ENCODE peak calls at places on chromosomes 13 and 19, in five cellular contexts. F, A, D, N and M are unnamed samples.

GRCh38 chr13:109204252-109204651 is 574.8 kb downstream of the MYO16 start:
- DNase-seq in A (no peak), N (no peak), F (no peak), D (no peak), M (no peak)

GRCh38 chr19:3440082-3440481 is 40.2 kb downstream of the SMIM24 start:
- DNase-seq in D (peak), N (peak), F (peak), A (no peak), M (no peak)

GRCh38 chr19:40464059-40465024 is 1.2 kb downstream of the BLVRB start:
- DNase-seq in D (peak), N (peak), F (peak), A (peak), M (peak)

GRCh38 chr13:35475131-35475959 is 1.1 kb downstream of the MAB21L1 start:
- DNase-seq in D (peak), N (peak), A (no peak), F (peak), M (no peak)

GRCh38 chr13:98996046-98996445 is 18.2 kb upstream of the DOCK9 start:
- DNase-seq in N (no peak), F (no peak), A (no peak), D (no peak), M (no peak)

GRCh38 chr19:687569-688166 is 7.6 kb downstream of the PRSS57 start:
- DNase-seq in D (no peak), A (no peak), N (no peak), F (no peak), M (no peak)

GRCh38 chr13:98563071-98563470 is 13.8 kb downstream of the STK24 start:
- DNase-seq in D (no peak), A (no peak), F (no peak), N (no peak), M (no peak)

GRCh38 chr19:9054768-9055167 is 32.1 kb upstream of the OR1M1 start:
- DNase-seq in N (no peak), F (no peak), A (no peak), D (no peak), M (no peak)

GRCh38 chr13:90122531-90122930 is 1225.0 kb upstream of the MIR17HG start:
- DNase-seq in N (no peak), F (no peak), D (no peak), A (no peak), M (no peak)

GRCh38 chr13:106617561-106617960 is 49.6 kb upstream of the ARGLU1 start:
- DNase-seq in A (peak), D (no peak), N (no peak), F (no peak), M (no peak)

GRCh38 chr19:55099557-55100506 is 17.6 kb downstream of the PPP1R12C start:
- DNase-seq in A (no peak), N (no peak), D (peak), F (peak), M (no peak)

GRCh38 chr19:58477130-58477529 is 978 bp downstream of the ZNF446 start:
- DNase-seq in N (no peak), D (no peak), F (no peak), A (no peak), M (no peak)

GRCh38 chr19:21850636-21851255 is 14.8 kb upstream of the ZNF43 start:
- DNase-seq in F (no peak), N (no peak), D (no peak), A (no peak), M (no peak)

GRCh38 chr19:16951529-16951928 is 62.7 kb downstream of the F2RL3 start:
- DNase-seq in D (no peak), N (no peak), F (no peak), A (no peak), M (no peak)

DNA sequence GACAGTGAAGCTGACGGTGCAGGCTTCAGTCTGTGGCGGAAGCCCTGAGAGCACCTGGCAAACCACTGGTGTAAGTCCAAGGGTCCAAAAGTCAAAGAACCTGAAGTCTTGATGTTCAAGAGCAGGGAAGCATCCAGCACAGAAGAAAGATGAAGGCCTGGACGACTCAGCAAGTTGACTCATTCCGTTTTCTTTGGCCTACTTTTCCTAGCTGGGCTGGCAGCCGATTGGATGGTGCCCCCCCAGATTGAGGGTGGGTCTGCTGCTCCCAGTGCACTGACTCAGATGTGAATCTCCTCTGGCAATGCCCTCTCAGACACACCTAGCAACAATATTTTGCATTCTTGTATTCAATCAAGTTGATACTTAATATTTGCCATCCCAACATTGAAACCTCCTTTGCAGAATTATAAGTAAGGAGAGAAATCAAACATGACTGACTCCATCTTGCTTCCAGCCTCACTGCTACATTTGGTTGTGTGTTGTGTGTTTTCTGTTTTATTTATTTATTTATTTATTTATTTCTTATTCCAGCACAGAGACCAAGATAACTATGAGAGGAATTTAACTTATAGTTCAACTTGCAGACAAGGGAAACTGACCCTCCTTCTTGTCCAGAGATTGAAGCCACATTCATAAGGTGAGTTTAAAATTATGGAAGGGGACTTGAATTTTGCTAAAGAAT is 32.8 kb downstream of the IGFL2 start:
- DNase-seq in N (no peak), F (no peak), A (no peak), D (peak), M (no peak)
- H3K4me3 ChIP-seq in N (no peak), F (no peak), A (no peak), D (no peak), M (no peak)

GRCh38 chr19:19461306-19461670 is 54.1 kb downstream of the TSSK6 start:
- DNase-seq in F (no peak), D (no peak), N (no peak), A (no peak), M (no peak)

GRCh38 chr19:19461671-19462622 is 53.4 kb downstream of the TSSK6 start:
- DNase-seq in F (peak), A (no peak), D (peak), N (peak), M (peak)

GRCh38 chr19:19459707-19460251 is 54.3 kb downstream of the GATAD2A start:
- DNase-seq in N (peak), A (no peak), F (no peak), D (peak), M (no peak)

GRCh38 chr19:19460258-19460731 is 54.8 kb downstream of the GATAD2A start:
- DNase-seq in A (no peak), F (no peak), N (no peak), D (no peak), M (no peak)

GRCh38 chr19:19460761-19461265 is 54.5 kb downstream of the TSSK6 start:
- DNase-seq in N (peak), D (peak), A (no peak), F (peak), M (no peak)
- H3K4me3 ChIP-seq in N (no peak), D (no peak), A (no peak), F (peak), M (no peak)

GRCh38 chr19:47461876-47462275 is 9.8 kb downstream of the SLC8A2 start:
- DNase-seq in D (no peak), N (no peak), F (no peak), A (no peak), M (no peak)
- H3K4me3 ChIP-seq in D (no peak), N (no peak), F (no peak), A (no peak), M (no peak)

DNA sequence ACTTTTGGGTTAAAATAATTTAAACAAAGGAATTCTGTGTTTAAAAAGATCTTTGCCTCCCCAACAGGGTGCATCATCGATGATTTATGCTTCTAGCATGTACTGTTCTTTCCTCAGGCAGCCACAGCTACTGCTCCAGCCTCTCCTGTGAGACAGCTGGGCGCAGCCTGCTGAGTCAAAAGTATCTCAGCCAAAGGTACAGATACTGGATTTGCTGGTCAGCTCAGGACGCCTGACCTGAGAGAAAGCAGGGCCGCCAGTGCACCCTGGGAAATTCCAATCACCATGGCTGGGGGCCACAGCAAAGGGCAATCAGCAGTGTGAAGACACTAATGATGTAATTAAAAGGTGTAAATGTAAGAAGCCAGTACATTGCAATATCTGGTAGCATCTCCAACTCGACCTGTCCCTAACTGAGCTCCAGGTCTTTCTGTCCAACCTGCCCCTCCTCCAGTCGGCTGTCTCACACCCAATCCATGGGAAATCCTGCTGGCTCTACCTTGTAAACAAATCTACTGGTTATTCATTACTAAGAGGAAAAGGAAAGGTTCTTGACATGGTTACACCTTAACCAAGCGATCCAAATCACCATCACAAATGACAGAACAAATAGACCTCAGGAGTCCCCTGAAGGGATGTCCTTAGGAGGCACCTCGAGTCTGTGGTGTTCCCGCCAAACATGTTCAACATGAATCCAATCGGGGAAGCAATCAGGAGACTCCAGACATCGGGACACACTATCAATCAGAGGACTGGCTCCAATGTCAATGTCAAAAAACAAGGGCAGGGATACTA is 7.3 kb downstream of the OPA3 start:
- DNase-seq in N (peak), A (peak), F (peak), D (peak), M (peak)
- H3K4me3 ChIP-seq in N (no peak), A (no peak), F (no peak), D (no peak), M (no peak)

GRCh38 chr19:6744381-6745288 is 5.2 kb downstream of the TRIP10 start:
- DNase-seq in A (no peak), F (peak), D (peak), N (peak), M (peak)
- H3K4me3 ChIP-seq in A (no peak), F (peak), D (peak), N (no peak), M (peak)

GRCh38 chr19:56667311-56667870 is 4.2 kb downstream of the ZNF835 start:
- DNase-seq in D (no peak), F (no peak), N (no peak), A (no peak), M (no peak)

GRCh38 chr19:56668676-56669075 is 2.9 kb downstream of the ZNF835 start:
- DNase-seq in N (no peak), F (no peak), D (no peak), A (no peak), M (no peak)

GRCh38 chr19:56670961-56671612 is 470 bp downstream of the ZNF835 start:
- DNase-seq in D (peak), N (no peak), F (no peak), A (no peak), M (no peak)

GRCh38 chr19:56671613-56671994 is at the start of gene ZNF835:
- DNase-seq in D (peak), F (peak), A (peak), N (peak), M (peak)

DNA sequence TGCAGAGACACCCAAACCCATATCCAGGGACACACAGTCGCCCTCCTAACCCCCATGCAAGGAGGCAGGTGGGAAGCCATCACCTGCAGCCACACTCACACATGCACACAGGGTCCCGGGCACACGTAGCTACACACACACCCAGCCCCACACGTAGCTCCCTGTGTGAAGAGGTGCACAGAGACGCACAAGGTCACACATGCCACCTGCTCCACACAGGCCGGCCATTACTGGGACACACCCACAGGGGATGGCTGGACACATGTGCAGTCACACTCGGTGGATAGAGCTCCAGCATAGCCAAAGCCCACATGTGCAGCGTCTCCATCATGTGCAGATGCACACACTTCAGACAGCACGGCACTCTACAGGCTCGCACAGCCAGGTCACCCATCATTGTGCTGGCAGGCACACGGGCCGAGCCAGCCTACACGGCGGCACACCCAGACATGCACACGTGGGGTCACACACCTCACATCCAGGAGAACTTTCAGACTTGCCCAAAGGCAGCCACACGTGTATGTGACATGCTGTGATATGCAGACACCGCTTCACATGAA is 1.1 kb downstream of the ZNF835 start:
- DNase-seq in F (no peak), A (no peak), D (no peak), N (no peak), M (no peak)
- H3K4me3 ChIP-seq in F (peak), A (no peak), D (peak), N (no peak), M (peak)

GRCh38 chr19:18613589-18614234 is 1.0 kb downstream of the TMEM59L start:
- DNase-seq in A (no peak), D (no peak), F (no peak), N (no peak), M (no peak)

GRCh38 chr19:18610556-18611326 is 1.9 kb upstream of the TMEM59L start:
- DNase-seq in N (no peak), A (no peak), D (no peak), F (no peak), M (no peak)

GRCh38 chr19:18611327-18612050 is 1.2 kb upstream of the TMEM59L start:
- DNase-seq in N (no peak), D (no peak), A (no peak), F (no peak), M (no peak)

GRCh38 chr19:18612772-18613588 is at the start of gene TMEM59L:
- DNase-seq in N (no peak), D (no peak), A (no peak), F (no peak), M (no peak)

DNA sequence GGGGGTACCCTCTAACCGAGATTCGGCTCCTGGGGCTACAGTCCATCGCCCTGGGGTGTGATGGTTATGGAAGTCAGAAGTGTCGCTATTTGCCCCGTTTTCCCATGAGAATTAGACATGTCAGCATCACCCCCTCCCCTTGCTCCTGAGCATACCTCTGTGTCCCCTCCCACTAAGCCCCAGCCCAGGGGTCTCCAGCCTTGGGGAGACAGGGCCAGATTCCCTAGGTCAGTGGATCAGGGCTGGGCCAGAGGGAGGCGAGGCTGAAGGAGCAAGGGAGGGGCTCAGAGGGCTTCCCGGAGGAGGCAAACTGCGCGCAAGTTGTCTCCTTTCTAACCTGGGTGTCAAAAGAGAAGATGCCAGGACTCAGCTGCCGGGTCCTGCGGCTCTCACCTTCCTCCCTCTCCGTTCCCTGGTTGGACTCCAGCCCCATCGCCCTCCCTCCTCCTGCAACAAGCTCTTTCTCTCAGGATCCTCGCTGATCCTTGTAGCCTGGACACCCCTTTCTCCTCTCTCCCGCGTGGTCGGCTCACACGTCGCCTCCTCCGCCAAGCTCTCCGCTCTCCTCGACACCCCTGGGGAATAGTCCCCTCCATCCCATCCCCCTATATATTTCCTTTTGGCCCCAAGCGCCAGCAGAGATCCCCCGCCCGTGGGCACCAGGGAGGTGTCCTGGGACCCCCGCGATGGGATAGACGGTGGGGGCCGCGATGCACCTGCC is 459 bp upstream of the TMEM59L start:
- DNase-seq in D (no peak), A (no peak), N (no peak), F (no peak), M (no peak)
- H3K4me3 ChIP-seq in D (peak), A (peak), N (peak), F (peak), M (peak)